ENCODE peak calls at places on chromosomes 16 and 17, in seven cellular contexts. A is ELR, J is AG08395, R is NCI-H510A, S is GM19239, F is NCI-H1436, U is choroid plexus epithelial cell. C is an unnamed sample.

GRCh38 chr17:41760878-41761277 is 25.6 kb downstream of the JUP start:
- DNase-seq in S (no peak), U (no peak), R (no peak), F (no peak), J (no peak), A (no peak), C (no peak)

GRCh38 chr17:17236295-17237025 is 508 bp downstream of the FLCN start:
- DNase-seq in S (no peak), A (peak), U (peak), F (peak), J (peak), R (no peak), C (peak)

GRCh38 chr17:61002316-61002736 is 324.7 kb downstream of the BCAS3 start:
- DNase-seq in J (peak), F (peak), R (no peak), U (peak), S (no peak), A (peak), C (peak)

GRCh38 chr16:88468289-88469129 is 15.4 kb downstream of the ZFPM1 start:
- DNase-seq in S (peak), A (no peak), U (peak), J (peak), R (no peak), F (no peak), C (peak)

GRCh38 chr17:31754239-31754945 is 104.7 kb downstream of the COPRS start:
- DNase-seq in U (peak), A (peak), R (no peak), S (no peak), F (no peak), J (peak), C (peak)

GRCh38 chr16:4801051-4801961 is 1.1 kb downstream of the ROGDI start:
- DNase-seq in A (no peak), S (no peak), F (no peak), R (no peak), J (no peak), U (no peak), C (no peak)

GRCh38 chr17:65916425-65916824 is 275.5 kb downstream of the CEP112 start:
- DNase-seq in U (no peak), R (no peak), F (no peak), A (no peak), S (no peak), J (no peak), C (no peak)

GRCh38 chr17:47701603-47702002 is 7.6 kb downstream of the TBKBP1 start:
- DNase-seq in A (no peak), F (no peak), S (no peak), R (no peak), J (no peak), U (no peak), C (no peak)

GRCh38 chr16:22379656-22380055 is 5.2 kb upstream of the CDR2 start:
- DNase-seq in S (no peak), F (no peak), U (no peak), A (no peak), J (no peak), R (no peak), C (no peak)

GRCh38 chr17:49515196-49515770 is 20.2 kb downstream of the NGFR start:
- DNase-seq in R (no peak), J (peak), F (no peak), S (peak), A (peak), U (peak), C (peak)

GRCh38 chr17:17069849-17070248 is 27.6 kb downstream of the MPRIP start:
- DNase-seq in F (no peak), U (no peak), S (no peak), J (no peak), R (no peak), A (no peak), C (no peak)

GRCh38 chr16:87032554-87032953 is 284.6 kb downstream of the C16orf95 start:
- DNase-seq in R (no peak), A (no peak), S (no peak), J (no peak), F (no peak), U (no peak), C (no peak)

GRCh38 chr17:35555695-35556094 is 4.9 kb downstream of the SLFN14 start:
- DNase-seq in U (no peak), F (no peak), S (no peak), J (no peak), R (no peak), A (peak), C (no peak)

GRCh38 chr16:54965464-54965863 is 34.8 kb downstream of the IRX5 start:
- DNase-seq in R (no peak), F (no peak), A (no peak), U (no peak), J (no peak), S (no peak), C (no peak)

GRCh38 chr17:76700627-76701470 is 9.9 kb downstream of the MXRA7 start:
- DNase-seq in S (no peak), F (peak), U (peak), R (peak), A (peak), J (peak), C (no peak)

GRCh38 chr17:83199500-83200201 is 120.2 kb downstream of the METRNL start:
- DNase-seq in A (peak), F (no peak), J (no peak), R (no peak), U (no peak), S (peak), C (no peak)